ENCODE peak calls at places on chromosomes 1 and 21, in seven cellular contexts. X, J, R, O, S, T and E are unnamed samples.

GRCh38 chr21:18951291-18952038 is 547.9 kb upstream of the TMPRSS15 start:
- DNase-seq in X (no peak), J (no peak), R (no peak), O (peak), S (no peak), T (peak), E (peak)

GRCh38 chr1:5690291-5690690 is 301.9 kb downstream of the NPHP4 start:
- DNase-seq in X (no peak), J (no peak), R (no peak), O (no peak), S (no peak), T (no peak), E (no peak)

GRCh38 chr1:78672428-78672827 is 22.8 kb downstream of the IFI44 start:
- DNase-seq in X (no peak), J (no peak), R (no peak), O (no peak), S (no peak), T (no peak), E (no peak)

GRCh38 chr1:7576946-7577657 is 194.0 kb upstream of the VAMP3 start:
- DNase-seq in X (no peak), J (no peak), R (no peak), O (no peak), S (no peak), T (peak), E (peak)

GRCh38 chr1:190754769-190755168 is 277.1 kb upstream of the BRINP3 start:
- DNase-seq in X (no peak), J (no peak), R (no peak), O (peak), S (no peak), T (no peak), E (no peak)

GRCh38 chr1:1920608-1921458 is 1.8 kb upstream of the TMEM52 start:
- DNase-seq in X (no peak), J (no peak), R (no peak), O (no peak), S (no peak), T (no peak), E (peak)

GRCh38 chr1:218339267-218339831 is 5.8 kb upstream of the TGFB2 start:
- DNase-seq in X (no peak), J (no peak), R (no peak), O (peak), S (no peak), T (peak), E (no peak)

GRCh38 chr1:206794294-206794908 is 22.1 kb upstream of the IL10 start:
- DNase-seq in X (no peak), J (no peak), R (no peak), O (no peak), S (no peak), T (no peak), E (no peak)

GRCh38 chr1:16258591-16259135 is 21.7 kb upstream of the CPLANE2 start:
- DNase-seq in X (no peak), J (peak), R (no peak), O (no peak), S (no peak), T (no peak), E (no peak)

GRCh38 chr1:171381866-171382210 is 67.9 kb downstream of the FMO4 start:
- DNase-seq in X (no peak), J (no peak), R (no peak), O (no peak), S (no peak), T (no peak), E (no peak)

GRCh38 chr1:98702976-98703375 is 41.5 kb downstream of the SNX7 start:
- DNase-seq in X (no peak), J (no peak), R (no peak), O (no peak), S (no peak), T (no peak), E (no peak)